ENCODE peak calls at places on chromosome 3, in five cellular contexts. J, G, E, A and Z are unnamed samples.
A peak's percentile ranks its signal among the peaks of the same experiment; 100 is the strongest.

GRCh38 chr3:51982352-51982837 is 940 bp upstream of the ACY1 start:
- DNase-seq in E (peak; percentile 87), G (peak; percentile 83), A (no peak), J (no peak), Z (peak; percentile 50)

GRCh38 chr3:30810617-30811016 is 83.8 kb downstream of the GADL1 start:
- DNase-seq in J (no peak), A (no peak), G (no peak), E (peak; percentile 1), Z (no peak)

GRCh38 chr3:142117052-142117451 is 32.3 kb downstream of the TFDP2 start:
- DNase-seq in J (no peak), E (no peak), G (no peak), A (no peak), Z (no peak)

GRCh38 chr3:34008191-34008590 is 209.8 kb downstream of the PDCD6IP start:
- DNase-seq in J (no peak), E (no peak), A (no peak), G (no peak), Z (no peak)

GRCh38 chr3:129534428-129535027 is 6.1 kb downstream of the RHO start:
- DNase-seq in G (no peak), J (no peak), E (no peak), A (no peak), Z (no peak)

GRCh38 chr3:57053122-57053521 is 7.3 kb upstream of the SPATA12 start:
- DNase-seq in J (no peak), G (no peak), A (no peak), E (no peak), Z (no peak)

GRCh38 chr3:157239082-157239704 is 79.2 kb upstream of the CCNL1 start:
- DNase-seq in J (peak; percentile 77), G (peak; percentile 76), A (no peak), E (peak; percentile 52), Z (peak; percentile 13)

GRCh38 chr3:55065331-55065730 is 137.5 kb upstream of the LRTM1 start:
- DNase-seq in G (no peak), J (no peak), E (no peak), A (no peak), Z (no peak)

GRCh38 chr3:189195302-189195701 is 23.5 kb downstream of the TPRG1 start:
- DNase-seq in A (no peak), J (no peak), G (no peak), E (no peak), Z (no peak)

GRCh38 chr3:19146685-19147650 is 1.3 kb upstream of the KCNH8 start:
- DNase-seq in G (peak; percentile 77), A (peak; percentile 65), E (peak; percentile 92), J (peak; percentile 86), Z (peak; percentile 6)

GRCh38 chr3:177831361-177831760 is 634.1 kb upstream of the TBL1XR1 start:
- DNase-seq in G (no peak), E (no peak), A (no peak), J (no peak), Z (no peak)

GRCh38 chr3:120052685-120053084 is 41.6 kb downstream of the GSK3B start:
- DNase-seq in A (no peak), J (no peak), G (no peak), E (no peak), Z (no peak)

GRCh38 chr3:111072016-111072891 is 638 bp downstream of the NECTIN3 start:
- DNase-seq in A (no peak), G (peak; percentile 54), E (no peak), J (peak; percentile 69), Z (no peak)

GRCh38 chr3:33115024-33115768 is 1.4 kb downstream of the CRTAP start:
- DNase-seq in E (no peak), G (peak; percentile 70), J (peak; percentile 96), A (no peak), Z (peak; percentile 90)

GRCh38 chr3:101310580-101311375 is 9.6 kb downstream of the IMPG2 start:
- DNase-seq in A (no peak), J (peak; percentile 59), G (no peak), E (no peak), Z (no peak)

GRCh38 chr3:146184616-146185015 is 23.6 kb upstream of the PLOD2 start:
- DNase-seq in A (no peak), E (no peak), J (no peak), G (no peak), Z (no peak)

GRCh38 chr3:39809181-39809994 is at the start of gene MYRIP:
- DNase-seq in E (peak; percentile 96), G (peak; percentile 81), J (peak; percentile 69), A (peak; percentile 54), Z (peak; percentile 22)

GRCh38 chr3:43736558-43736995 is 45.8 kb downstream of the ABHD5 start:
- DNase-seq in J (no peak), G (peak; percentile 37), A (no peak), E (no peak), Z (no peak)

GRCh38 chr3:71444028-71444860 is 139.3 kb downstream of the FOXP1 start:
- DNase-seq in J (no peak), A (peak; percentile 69), G (peak; percentile 64), E (peak; percentile 73), Z (peak; percentile 94)

GRCh38 chr3:114022145-114022544 is 34.2 kb downstream of the CCDC191 start:
- DNase-seq in G (no peak), J (no peak), A (no peak), E (no peak), Z (no peak)

GRCh38 chr3:37910666-37911400 is 49.2 kb downstream of the CTDSPL start:
- DNase-seq in E (no peak), A (no peak), J (no peak), G (no peak), Z (no peak)

GRCh38 chr3:120113128-120114116 is 19.2 kb upstream of the GSK3B start:
- DNase-seq in G (no peak), J (no peak), E (no peak), A (no peak), Z (no peak)

GRCh38 chr3:129417354-129417753 is 11.1 kb downstream of the EFCAB12 start:
- DNase-seq in A (no peak), E (no peak), J (no peak), G (no peak), Z (no peak)

GRCh38 chr3:177498037-177498857 is 301.0 kb upstream of the TBL1XR1 start:
- DNase-seq in E (no peak), G (no peak), J (no peak), A (no peak), Z (no peak)

GRCh38 chr3:29912600-29913288 is 631.9 kb downstream of the RBMS3 start:
- DNase-seq in J (no peak), E (no peak), A (no peak), G (no peak), Z (no peak)

GRCh38 chr3:188881954-188882641 is 289.7 kb upstream of the TPRG1 start:
- DNase-seq in J (no peak), G (no peak), A (no peak), E (no peak), Z (no peak)

GRCh38 chr3:195758721-195759353 is 38.1 kb downstream of the MUC20 start:
- DNase-seq in E (no peak), A (no peak), J (no peak), G (no peak), Z (no peak)

GRCh38 chr3:23576379-23576959 is 229.3 kb upstream of the UBE2E1 start:
- DNase-seq in G (no peak), E (no peak), A (no peak), J (no peak), Z (no peak)

GRCh38 chr3:66439666-66440344 is 61.0 kb downstream of the LRIG1 start:
- DNase-seq in G (no peak), J (peak; percentile 60), E (no peak), A (no peak), Z (peak; percentile 8)

GRCh38 chr3:61358364-61358763 is 107.1 kb upstream of the FHIT start:
- DNase-seq in A (no peak), E (peak; percentile 47), J (peak; percentile 90), G (peak; percentile 74), Z (peak; percentile 1)

GRCh38 chr3:155555479-155556065 is 189.3 kb downstream of the PLCH1 start:
- DNase-seq in E (no peak), G (no peak), J (no peak), A (no peak), Z (no peak)

GRCh38 chr3:100810671-100811070 is 101.4 kb downstream of the TFG start:
- DNase-seq in E (no peak), A (no peak), G (no peak), J (no peak), Z (no peak)

GRCh38 chr3:151345854-151346253 is 16.5 kb upstream of the P2RY13 start:
- DNase-seq in G (peak; percentile 9), J (no peak), A (no peak), E (no peak), Z (no peak)
- TF ChIP-seq POLR2AphosphoS5 in G (no peak), J (peak; percentile 20), A (no peak), E (no peak), Z (no peak)

DNA sequence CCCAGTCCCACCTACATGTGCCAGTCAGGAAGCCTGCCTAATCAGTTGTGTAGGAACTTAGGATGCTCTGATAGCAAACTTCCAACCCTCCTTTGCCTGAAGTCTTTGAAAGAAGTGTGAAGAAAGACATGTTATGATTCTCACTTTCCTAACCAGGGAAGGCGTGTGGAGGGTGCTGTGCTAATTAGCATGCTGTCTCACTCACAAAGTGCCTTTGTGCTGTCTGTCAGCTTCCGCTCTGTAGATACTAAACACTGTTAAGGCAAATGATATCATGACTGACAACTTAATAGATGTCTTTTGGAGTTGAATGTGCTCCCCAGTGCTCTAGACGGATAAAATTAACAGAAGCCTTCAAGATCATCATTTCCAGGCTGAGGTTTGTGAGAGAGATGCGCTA is 208.7 kb downstream of the CLSTN2 start:
- DNase-seq in G (no peak), J (no peak), A (no peak), E (no peak), Z (no peak)
- TF ChIP-seq POLR2AphosphoS5 in G (no peak), J (no peak), A (no peak), E (no peak), Z (no peak)

GRCh38 chr3:47419083-47420043 is 38.5 kb downstream of the PTPN23 start:
- DNase-seq in A (no peak), G (no peak), J (no peak), E (peak; percentile 19), Z (no peak)

GRCh38 chr3:47420044-47420430 is 39.2 kb downstream of the PTPN23 start:
- DNase-seq in J (no peak), G (no peak), E (peak; percentile 28), A (no peak), Z (no peak)

GRCh38 chr3:47420511-47421484 is 40.0 kb downstream of the PTPN23 start:
- DNase-seq in J (peak; percentile 91), E (peak; percentile 90), A (peak; percentile 89), G (peak; percentile 93), Z (peak; percentile 81)

GRCh38 chr3:47416041-47416440 is 35.2 kb downstream of the PTPN23 start:
- DNase-seq in G (no peak), E (no peak), A (no peak), J (peak; percentile 64), Z (no peak)

GRCh38 chr3:47418167-47419082 is 37.6 kb downstream of the PTPN23 start:
- DNase-seq in E (peak; percentile 48), J (no peak), G (no peak), A (no peak), Z (no peak)
- TF ChIP-seq POLR2AphosphoS5 in E (no peak), J (no peak), G (no peak), A (no peak), Z (no peak)

GRCh38 chr3:187720337-187720670 is 17.9 kb upstream of the RTP2 start:
- DNase-seq in J (no peak), G (no peak), E (no peak), A (no peak), Z (no peak)
- TF ChIP-seq POLR2AphosphoS5 in J (no peak), G (no peak), E (no peak), A (no peak), Z (no peak)

GRCh38 chr3:127822836-127823589 is 698 bp upstream of the MGLL start:
- DNase-seq in E (peak; percentile 84), J (peak; percentile 89), A (no peak), G (peak; percentile 82), Z (peak; percentile 47)
- TF ChIP-seq POLR2AphosphoS5 in E (no peak), J (no peak), A (no peak), G (peak; percentile 75), Z (no peak)

GRCh38 chr3:170802164-170803151 is 67.5 kb downstream of the RPL22L1 start:
- DNase-seq in A (no peak), E (no peak), J (peak; percentile 82), G (no peak), Z (no peak)
- TF ChIP-seq POLR2AphosphoS5 in A (no peak), E (no peak), J (peak; percentile 73), G (peak; percentile 69), Z (no peak)